ENCODE peak calls at places on chromosome 20, in seven cellular contexts. C is fibroblast of villous mesenchyme, Y is left lung, G is hepatocyte, Q is adrenal gland, F is PC-3, J is astrocyte of the spinal cord. P is an unnamed sample.

GRCh38 chr20:54197621-54198604 is 10.0 kb upstream of the PFDN4 start:
- DNase-seq in Q (no peak), G (peak; percentile 52), Y (no peak), J (peak; percentile 56), C (peak; percentile 79), F (peak; percentile 93), P (no peak)

GRCh38 chr20:38883081-38883980 is 42.9 kb upstream of the FAM83D start:
- DNase-seq in J (no peak), G (no peak), Q (peak; percentile 24), C (no peak), Y (no peak), F (no peak), P (no peak)

GRCh38 chr20:12201289-12201991 is 283.7 kb downstream of the BTBD3 start:
- DNase-seq in Y (no peak), C (peak; percentile 72), F (peak; percentile 66), J (peak; percentile 15), G (peak; percentile 10), Q (no peak), P (no peak)

GRCh38 chr20:44961024-44961866 is 1.0 kb upstream of the TOMM34 start:
- DNase-seq in Y (no peak), G (no peak), C (peak; percentile 34), Q (no peak), F (peak; percentile 34), J (no peak), P (no peak)

GRCh38 chr20:31833130-31833930 is 12.1 kb downstream of the FOXS1 start:
- DNase-seq in Y (peak; percentile 86), Q (peak; percentile 49), C (peak; percentile 41), F (peak; percentile 70), J (no peak), G (peak; percentile 79), P (no peak)

GRCh38 chr20:36264426-36265246 is 28.4 kb downstream of the AAR2 start:
- DNase-seq in F (no peak), Q (no peak), C (no peak), J (no peak), Y (no peak), G (no peak), P (no peak)

GRCh38 chr20:3935295-3935955 is 46.2 kb downstream of the PANK2 start:
- DNase-seq in Q (peak; percentile 67), F (no peak), Y (no peak), C (peak; percentile 38), J (no peak), G (no peak), P (no peak)

GRCh38 chr20:37343212-37343993 is 2.5 kb upstream of the SRC start:
- DNase-seq in C (no peak), Y (peak; percentile 81), Q (no peak), G (no peak), F (peak; percentile 57), J (no peak), P (no peak)

GRCh38 chr20:4944518-4944917 is 56.8 kb downstream of the SLC23A2 start:
- DNase-seq in F (no peak), Y (no peak), G (no peak), Q (peak; percentile 73), J (no peak), C (no peak), P (peak; percentile 99)

GRCh38 chr20:4910951-4911350 is 90.4 kb downstream of the SLC23A2 start:
- DNase-seq in F (no peak), Q (no peak), J (no peak), G (no peak), C (no peak), Y (no peak), P (no peak)

GRCh38 chr20:36644713-36645109 is 1.3 kb downstream of the SLA2 start:
- DNase-seq in Y (no peak), F (no peak), J (no peak), G (no peak), C (no peak), Q (no peak), P (no peak)

GRCh38 chr20:64188682-64189529 is 24.7 kb downstream of the MYT1 start:
- DNase-seq in J (peak; percentile 36), C (peak; percentile 6), F (peak; percentile 31), G (peak; percentile 95), Y (no peak), Q (no peak), P (peak; percentile 83)

GRCh38 chr20:37396520-37397075 is 50.7 kb downstream of the SRC start:
- DNase-seq in J (no peak), Q (no peak), Y (peak; percentile 63), C (no peak), F (no peak), G (peak; percentile 71), P (no peak)

GRCh38 chr20:34538671-34539123 is 19.8 kb upstream of the MAP1LC3A start:
- DNase-seq in J (peak; percentile 31), Q (peak; percentile 62), C (peak; percentile 73), Y (no peak), F (peak; percentile 64), G (peak; percentile 62), P (no peak)

GRCh38 chr20:61536671-61537070 is 284.6 kb downstream of the CDH4 start:
- DNase-seq in C (no peak), Q (no peak), G (no peak), Y (no peak), F (no peak), J (no peak), P (no peak)

GRCh38 chr20:61535091-61535490 is 283.0 kb downstream of the CDH4 start:
- DNase-seq in Y (no peak), J (no peak), C (no peak), G (no peak), F (no peak), Q (no peak), P (no peak)

GRCh38 chr20:61537239-61537638 is 285.2 kb downstream of the CDH4 start:
- DNase-seq in F (no peak), Y (no peak), Q (no peak), G (no peak), J (no peak), C (no peak), P (no peak)

GRCh38 chr20:61535536-61535935 is 283.5 kb downstream of the CDH4 start:
- DNase-seq in J (no peak), Q (no peak), F (no peak), C (no peak), G (no peak), Y (no peak), P (no peak)

GRCh38 chr20:61535956-61536355 is 283.9 kb downstream of the CDH4 start:
- DNase-seq in Y (no peak), G (no peak), F (no peak), Q (no peak), C (no peak), J (no peak), P (no peak)
- TF ChIP-seq CTCF in Y (no peak), G (no peak), F (no peak), Q (no peak), C (no peak), J (no peak), P (no peak)

GRCh38 chr20:46709055-46709458 is 392 bp upstream of the SLC2A10 start:
- DNase-seq in J (no peak), F (peak; percentile 14), G (peak; percentile 42), C (no peak), Y (no peak), Q (no peak), P (no peak)

GRCh38 chr20:46712056-46712636 is 2.7 kb downstream of the SLC2A10 start:
- DNase-seq in C (no peak), Y (no peak), Q (no peak), J (no peak), F (no peak), G (no peak), P (no peak)

GRCh38 chr20:46708172-46708860 is 1.1 kb upstream of the SLC2A10 start:
- DNase-seq in F (no peak), C (no peak), J (no peak), Y (no peak), G (peak; percentile 70), Q (no peak), P (no peak)

GRCh38 chr20:46709459-46710148 is at the start of gene SLC2A10:
- DNase-seq in C (peak; percentile 70), Q (peak; percentile 40), J (peak; percentile 47), F (peak; percentile 60), Y (peak; percentile 87), G (peak; percentile 86), P (no peak)

GRCh38 chr20:46710149-46710913 is 882 bp downstream of the SLC2A10 start:
- DNase-seq in C (no peak), F (no peak), Q (no peak), Y (no peak), G (no peak), J (peak; percentile 15), P (no peak)
- TF ChIP-seq CTCF in C (no peak), F (no peak), Q (no peak), Y (no peak), G (no peak), J (no peak), P (no peak)

GRCh38 chr20:62900692-62901584 is 25.4 kb downstream of the DIDO1 start:
- DNase-seq in F (peak; percentile 76), G (peak; percentile 81), Q (no peak), J (no peak), C (no peak), Y (no peak), P (no peak)

GRCh38 chr20:62900052-62900691 is 26.1 kb downstream of the DIDO1 start:
- DNase-seq in C (peak; percentile 78), F (peak; percentile 74), Y (peak; percentile 86), J (peak; percentile 68), Q (peak; percentile 82), G (peak; percentile 87), P (no peak)

GRCh38 chr20:62898970-62899632 is 27.2 kb downstream of the DIDO1 start:
- DNase-seq in F (no peak), C (no peak), Y (no peak), Q (no peak), J (no peak), G (no peak), P (no peak)

GRCh38 chr20:62898093-62898964 is 28.0 kb downstream of the DIDO1 start:
- DNase-seq in Y (no peak), G (no peak), Q (no peak), F (no peak), J (no peak), C (no peak), P (no peak)

DNA sequence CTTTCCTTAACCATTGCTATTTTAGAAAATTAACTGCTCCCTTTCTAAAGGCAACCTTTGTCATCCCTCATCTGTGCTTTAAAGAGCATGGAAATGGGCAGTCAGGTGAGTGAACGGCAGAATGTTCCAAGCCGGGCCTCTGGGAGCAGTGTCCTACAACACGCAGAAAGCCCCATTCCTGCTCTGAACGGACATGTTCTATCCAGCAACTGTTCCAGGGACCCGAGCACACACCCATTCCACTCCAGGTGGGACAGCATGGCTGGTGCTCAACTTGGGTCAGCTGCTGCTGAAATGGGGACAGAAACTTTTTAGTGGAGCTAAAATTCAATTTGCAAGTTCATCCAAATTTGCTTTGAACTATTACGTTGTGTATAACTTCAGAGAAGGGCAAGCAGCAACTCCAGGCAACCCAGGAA is 26.7 kb downstream of the DIDO1 start:
- DNase-seq in J (no peak), C (peak; percentile 34), Y (no peak), G (peak; percentile 58), F (no peak), Q (no peak), P (no peak)
- TF ChIP-seq CTCF in J (peak; percentile 18), C (peak; percentile 20), Y (no peak), G (no peak), F (no peak), Q (peak; percentile 23), P (peak; percentile 45)

DNA sequence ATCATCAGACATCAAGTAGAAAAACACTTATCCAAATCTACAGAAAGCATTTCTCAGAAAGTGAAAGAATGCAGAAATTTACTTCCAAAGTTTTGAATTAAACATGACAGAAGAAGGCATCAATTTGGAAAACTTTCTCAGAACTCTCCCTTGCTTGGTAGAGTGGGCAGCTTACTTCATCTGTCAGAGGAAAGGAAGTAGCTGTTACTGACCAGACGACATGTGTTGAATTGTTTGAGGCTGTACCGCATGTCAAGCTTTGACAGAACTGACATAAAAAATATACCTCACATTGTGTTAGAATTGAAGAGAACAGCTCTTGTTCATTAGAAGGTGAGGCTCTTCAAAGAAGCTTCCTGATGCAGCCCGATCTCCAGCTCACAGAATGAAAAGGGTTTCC is 190.6 kb downstream of the PLCB1 start:
- DNase-seq in J (no peak), F (no peak), Q (no peak), C (no peak), G (no peak), Y (no peak), P (no peak)
- TF ChIP-seq CTCF in J (no peak), F (no peak), Q (no peak), C (no peak), G (no peak), Y (no peak), P (no peak)

P was measured in retinal pigment epithelial cell.